ENCODE peak calls at places on chromosomes 7 and 10, in seven cellular contexts. U is prostate gland, T is breast epithelium, P is OCI-LY7, D is uterus, Z is left ventricle myocardium inferior, J is cardiac muscle cell. V is an unnamed sample.

GRCh38 chr7:131188367-131189339 is 139.0 kb upstream of the MKLN1 start:
- DNase-seq in U (no peak), T (no peak), P (no peak), D (no peak), Z (no peak), J (peak; percentile 88), V (peak; percentile 45)

GRCh38 chr10:47261121-47261520 is 38.9 kb upstream of the GDF10 start:
- DNase-seq in U (no peak), T (no peak), P (peak; percentile 88), D (no peak), Z (no peak), J (no peak), V (peak; percentile 52)

GRCh38 chr10:98467506-98468318 is 21.0 kb upstream of the HPS1 start:
- DNase-seq in U (peak; percentile 83), T (peak; percentile 64), P (peak; percentile 86), D (peak; percentile 69), Z (peak; percentile 60), J (peak; percentile 91), V (peak; percentile 63)

GRCh38 chr7:86148501-86148900 is 495.2 kb upstream of the GRM3 start:
- DNase-seq in U (no peak), T (no peak), P (no peak), D (no peak), Z (no peak), J (no peak), V (no peak)

GRCh38 chr10:92108747-92109146 is 182.1 kb downstream of the CPEB3 start:
- DNase-seq in U (no peak), T (no peak), P (no peak), D (no peak), Z (no peak), J (no peak), V (no peak)

GRCh38 chr7:155308330-155309020 is 10.8 kb downstream of the INSIG1 start:
- DNase-seq in U (no peak), T (no peak), P (no peak), D (no peak), Z (no peak), J (no peak), V (no peak)

GRCh38 chr10:22605168-22605567 is 109.2 kb downstream of the PIP4K2A start:
- DNase-seq in U (no peak), T (no peak), P (peak; percentile 48), D (no peak), Z (no peak), J (peak; percentile 88), V (peak; percentile 77)

GRCh38 chr10:69914373-69915268 is 112.9 kb downstream of the COL13A1 start:
- DNase-seq in U (peak; percentile 75), T (peak; percentile 70), P (peak; percentile 69), D (peak; percentile 72), Z (peak; percentile 68), J (peak; percentile 79), V (peak; percentile 28)

GRCh38 chr10:24920907-24921881 is 31.2 kb downstream of the PRTFDC1 start:
- DNase-seq in U (no peak), T (no peak), P (no peak), D (peak; percentile 55), Z (peak; percentile 32), J (peak; percentile 95), V (peak; percentile 55)

GRCh38 chr10:97230146-97230545 is 44.4 kb upstream of the SLIT1 start:
- DNase-seq in U (no peak), T (no peak), P (no peak), D (no peak), Z (no peak), J (no peak), V (no peak)

GRCh38 chr10:97235353-97235752 is 49.6 kb upstream of the SLIT1 start:
- DNase-seq in U (no peak), T (no peak), P (no peak), D (no peak), Z (no peak), J (no peak), V (no peak)

GRCh38 chr10:97238855-97239254 is 53.1 kb upstream of the SLIT1 start:
- DNase-seq in U (no peak), T (no peak), P (no peak), D (no peak), Z (no peak), J (no peak), V (no peak)

GRCh38 chr10:97229322-97229721 is 43.6 kb upstream of the SLIT1 start:
- DNase-seq in U (no peak), T (no peak), P (no peak), D (no peak), Z (no peak), J (no peak), V (no peak)

GRCh38 chr10:97234403-97234802 is 48.6 kb upstream of the SLIT1 start:
- DNase-seq in U (no peak), T (no peak), P (peak; percentile 53), D (no peak), Z (no peak), J (peak; percentile 71), V (no peak)
- TF ChIP-seq CTCF in U (peak; percentile 28), T (no peak), P (peak; percentile 90), D (peak; percentile 41), Z (peak; percentile 66), J (peak; percentile 60), V (peak; percentile 54)

GRCh38 chr7:20227291-20227795 is 10.2 kb upstream of the MACC1 start:
- DNase-seq in U (no peak), T (no peak), P (no peak), D (no peak), Z (no peak), J (no peak), V (no peak)
- H3K4me3 ChIP-seq in U (no peak overlapping the region), T (no peak overlapping the region), P (no peak overlapping the region), D (no peak overlapping the region), Z (no peak overlapping the region), J (no peak overlapping the region), V (no peak overlapping the region)

GRCh38 chr7:157593541-157593940 is 256.7 kb downstream of the DNAJB6 start:
- DNase-seq in U (no peak), T (no peak), P (no peak), D (no peak), Z (no peak), J (no peak), V (no peak)
- H3K36me3 ChIP-seq in U (no peaks in the 10 kb centered on the region), T (no peaks in the 10 kb centered on the region), P (no peaks in the 10 kb centered on the region), D (no peaks in the 10 kb centered on the region), Z (no peaks in the 10 kb centered on the region), J (no peaks in the 10 kb centered on the region), V (no peaks in the 10 kb centered on the region)

DNA sequence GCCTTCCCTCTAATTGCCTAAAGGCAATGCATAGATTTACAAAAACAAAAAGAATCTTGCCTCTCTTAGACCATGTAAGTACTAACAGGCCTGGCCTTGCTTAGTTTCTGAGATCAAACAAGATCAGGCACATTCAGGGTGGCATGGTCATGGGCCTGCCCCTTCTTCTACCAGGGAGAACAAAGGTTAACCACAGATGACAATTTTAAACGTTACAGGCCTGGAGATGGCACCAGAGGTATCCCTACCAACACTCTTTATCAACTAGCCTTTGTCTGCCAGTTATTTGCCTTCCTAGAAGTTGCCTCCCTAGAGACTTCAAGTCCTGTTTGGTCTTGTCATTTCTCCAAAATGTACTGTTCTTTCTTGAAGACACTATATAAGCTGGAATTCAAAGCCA is 252.6 kb downstream of the DOCK4 start:
- DNase-seq in U (peak; percentile 20), T (no peak), P (no peak), D (no peak), Z (no peak), J (peak; percentile 30), V (no peak)
- TF ChIP-seq CTCF in U (peak; percentile 25), T (no peak), P (no peak), D (no peak), Z (peak; percentile 48), J (no peak), V (peak; percentile 10)